ENCODE peak calls at places on chromosomes 12 and 14, in five cellular contexts. One of them, this sample, is unnamed.
A peak's percentile ranks its signal among the peaks of the same experiment; 100 is the strongest.

GRCh38 chr12:122021193-122021821 is 377 bp upstream of the BCL7A start:
- DNase-seq in kidney glomerular epithelial cell: no peak
- DNase-seq in NT2/D1: no peak
- DNase-seq in upper lobe of right lung: peak; percentile 71
- DNase-seq in RCC 7860: no peak
- DNase-seq in this sample: peak; percentile 8

GRCh38 chr14:34059925-34060746 is 109.3 kb upstream of the EGLN3 start:
- DNase-seq in NT2/D1: peak; percentile 35
- DNase-seq in upper lobe of right lung: peak; percentile 85
- DNase-seq in kidney glomerular epithelial cell: peak; percentile 34
- DNase-seq in RCC 7860: peak; percentile 65
- DNase-seq in this sample: peak; percentile 26

GRCh38 chr12:57837779-57838562 is 8.6 kb downstream of the CTDSP2 start:
- DNase-seq in NT2/D1: no peak
- DNase-seq in RCC 7860: no peak
- DNase-seq in upper lobe of right lung: peak; percentile 76
- DNase-seq in kidney glomerular epithelial cell: no peak
- DNase-seq in this sample: no peak

GRCh38 chr14:95876769-95877490 is at the start of gene TUNAR:
- DNase-seq in kidney glomerular epithelial cell: no peak
- DNase-seq in upper lobe of right lung: no peak
- DNase-seq in NT2/D1: no peak
- DNase-seq in RCC 7860: no peak
- DNase-seq in this sample: peak; percentile 3

GRCh38 chr14:101665478-101666078 is 95.9 kb upstream of the PPP2R5C start:
- DNase-seq in NT2/D1: peak; percentile 22
- DNase-seq in RCC 7860: peak; percentile 20
- DNase-seq in upper lobe of right lung: no peak
- DNase-seq in kidney glomerular epithelial cell: peak; percentile 16
- DNase-seq in this sample: peak; percentile 34

GRCh38 chr14:35341454-35342159 is 49.4 kb downstream of the PSMA6 start:
- DNase-seq in NT2/D1: no peak
- DNase-seq in upper lobe of right lung: peak; percentile 97
- DNase-seq in kidney glomerular epithelial cell: peak; percentile 83
- DNase-seq in RCC 7860: peak; percentile 68
- DNase-seq in this sample: peak; percentile 84

GRCh38 chr12:25365340-25365730 is 114.6 kb upstream of the KRAS start:
- DNase-seq in NT2/D1: no peak
- DNase-seq in RCC 7860: no peak
- DNase-seq in upper lobe of right lung: no peak
- DNase-seq in kidney glomerular epithelial cell: no peak
- DNase-seq in this sample: no peak

GRCh38 chr12:47193066-47193465 is 113.3 kb upstream of the AMIGO2 start:
- DNase-seq in kidney glomerular epithelial cell: no peak
- DNase-seq in NT2/D1: no peak
- DNase-seq in upper lobe of right lung: no peak
- DNase-seq in RCC 7860: no peak
- DNase-seq in this sample: no peak

GRCh38 chr12:124721501-124722154 is 142.0 kb downstream of the SCARB1 start:
- DNase-seq in NT2/D1: no peak
- DNase-seq in upper lobe of right lung: no peak
- DNase-seq in RCC 7860: no peak
- DNase-seq in kidney glomerular epithelial cell: peak; percentile 18
- DNase-seq in this sample: no peak

GRCh38 chr14:21711360-21711961 is 37.8 kb upstream of the OR4E1 start:
- DNase-seq in kidney glomerular epithelial cell: peak; percentile 18
- DNase-seq in upper lobe of right lung: no peak
- DNase-seq in NT2/D1: peak; percentile 6
- DNase-seq in RCC 7860: peak; percentile 4
- DNase-seq in this sample: no peak

GRCh38 chr12:131830335-131831020 is 2.3 kb downstream of the MMP17 start:
- DNase-seq in kidney glomerular epithelial cell: peak; percentile 35
- DNase-seq in NT2/D1: peak; percentile 68
- DNase-seq in RCC 7860: peak; percentile 42
- DNase-seq in upper lobe of right lung: peak; percentile 87
- DNase-seq in this sample: peak; percentile 33

GRCh38 chr14:86712176-86712575 is 1182.2 kb downstream of the FLRT2 start:
- DNase-seq in upper lobe of right lung: no peak
- DNase-seq in RCC 7860: no peak
- DNase-seq in NT2/D1: no peak
- DNase-seq in kidney glomerular epithelial cell: no peak
- DNase-seq in this sample: no peak

GRCh38 chr14:68822132-68822651 is 29.3 kb upstream of the ZFP36L1 start:
- DNase-seq in upper lobe of right lung: no peak
- DNase-seq in kidney glomerular epithelial cell: no peak
- DNase-seq in RCC 7860: peak; percentile 8
- DNase-seq in NT2/D1: no peak
- DNase-seq in this sample: no peak

GRCh38 chr12:94267907-94268575 is 119.7 kb downstream of the PLXNC1 start:
- DNase-seq in upper lobe of right lung: no peak
- DNase-seq in NT2/D1: no peak
- DNase-seq in RCC 7860: no peak
- DNase-seq in kidney glomerular epithelial cell: no peak
- DNase-seq in this sample: no peak

GRCh38 chr12:109582636-109583035 is 9.0 kb downstream of the MVK start:
- DNase-seq in upper lobe of right lung: peak; percentile 92
- DNase-seq in kidney glomerular epithelial cell: no peak
- DNase-seq in NT2/D1: peak; percentile 27
- DNase-seq in RCC 7860: no peak
- DNase-seq in this sample: no peak

GRCh38 chr12:95763809-95764253 is 26.7 kb downstream of the NTN4 start:
- DNase-seq in NT2/D1: no peak
- DNase-seq in RCC 7860: peak; percentile 55
- DNase-seq in upper lobe of right lung: no peak
- DNase-seq in kidney glomerular epithelial cell: peak; percentile 20
- DNase-seq in this sample: no peak

GRCh38 chr12:4809449-4810218 is 89.4 kb downstream of the GALNT8 start:
- DNase-seq in RCC 7860: no peak
- DNase-seq in upper lobe of right lung: no peak
- DNase-seq in kidney glomerular epithelial cell: no peak
- DNase-seq in NT2/D1: peak; percentile 35
- DNase-seq in this sample: no peak

GRCh38 chr12:69987453-69988102 is 162.6 kb downstream of the MYRFL start:
- DNase-seq in upper lobe of right lung: no peak
- DNase-seq in NT2/D1: no peak
- DNase-seq in RCC 7860: peak; percentile 74
- DNase-seq in kidney glomerular epithelial cell: peak; percentile 91
- DNase-seq in this sample: no peak

GRCh38 chr14:36652542-36653201 is 9.0 kb upstream of the PAX9 start:
- DNase-seq in NT2/D1: no peak
- DNase-seq in upper lobe of right lung: no peak
- DNase-seq in RCC 7860: no peak
- DNase-seq in kidney glomerular epithelial cell: no peak
- DNase-seq in this sample: no peak

GRCh38 chr12:4379410-4379809 is at the start of gene FGF23:
- DNase-seq in upper lobe of right lung: no peak
- DNase-seq in RCC 7860: no peak
- DNase-seq in NT2/D1: peak; percentile 90
- DNase-seq in kidney glomerular epithelial cell: no peak
- DNase-seq in this sample: peak; percentile 10

GRCh38 chr12:12807970-12808702 is 5.0 kb upstream of the DDX47 start:
- DNase-seq in upper lobe of right lung: no peak
- DNase-seq in RCC 7860: no peak
- DNase-seq in NT2/D1: no peak
- DNase-seq in kidney glomerular epithelial cell: no peak
- DNase-seq in this sample: no peak

GRCh38 chr12:131346578-131347344 is 364.1 kb upstream of the SFSWAP start:
- DNase-seq in kidney glomerular epithelial cell: no peak
- DNase-seq in RCC 7860: no peak
- DNase-seq in NT2/D1: no peak
- DNase-seq in upper lobe of right lung: no peak
- DNase-seq in this sample: no peak

GRCh38 chr14:61754627-61755381 is 7.4 kb upstream of the SNAPC1 start:
- DNase-seq in RCC 7860: no peak
- DNase-seq in upper lobe of right lung: no peak
- DNase-seq in kidney glomerular epithelial cell: peak; percentile 58
- DNase-seq in NT2/D1: no peak
- DNase-seq in this sample: no peak

GRCh38 chr12:67457136-67457535 is 188.0 kb downstream of the CAND1 start:
- DNase-seq in kidney glomerular epithelial cell: no peak
- DNase-seq in NT2/D1: no peak
- DNase-seq in upper lobe of right lung: no peak
- DNase-seq in RCC 7860: no peak
- DNase-seq in this sample: no peak

GRCh38 chr12:52019123-52019770 is 12.5 kb downstream of the TAMALIN start:
- DNase-seq in upper lobe of right lung: no peak
- DNase-seq in RCC 7860: peak; percentile 58
- DNase-seq in kidney glomerular epithelial cell: peak; percentile 22
- DNase-seq in NT2/D1: no peak
- DNase-seq in this sample: peak; percentile 65

This sample was measured in NCI-H1436.